ENCODE peak calls at places on chromosome 18, in six cellular contexts. H is cardiac fibroblast, U is hepatocyte, F is tibial artery, A is epithelial cell of esophagus, Y is AG10803. J is an unnamed sample.

GRCh38 chr18:67486534-67486933 is 30.0 kb downstream of the DSEL start:
- DNase-seq in H (no peak), U (no peak), F (no peak), A (no peak), Y (no peak), J (no peak)

GRCh38 chr18:45571714-45572113 is 43.6 kb upstream of the SLC14A2 start:
- DNase-seq in H (no peak), U (no peak), F (no peak), A (peak), Y (no peak), J (no peak)

GRCh38 chr18:75104483-75104882 is 104.5 kb downstream of the PTGR3 start:
- DNase-seq in H (no peak), U (no peak), F (no peak), A (no peak), Y (no peak), J (no peak)

GRCh38 chr18:35331367-35332087 is 12.7 kb downstream of the ZNF24 start:
- DNase-seq in H (peak), U (no peak), F (no peak), A (no peak), Y (no peak), J (no peak)

GRCh38 chr18:51070545-51070944 is 40.5 kb downstream of the SMAD4 start:
- DNase-seq in H (peak), U (no peak), F (no peak), A (peak), Y (peak), J (peak)

GRCh38 chr18:32469691-32470131 is 971 bp downstream of the GAREM1 start:
- DNase-seq in H (peak), U (peak), F (no peak), A (peak), Y (peak), J (no peak)

GRCh38 chr18:51658436-51658835 is 461.0 kb upstream of the MEX3C start:
- DNase-seq in H (no peak), U (no peak), F (no peak), A (no peak), Y (no peak), J (no peak)

GRCh38 chr18:74510770-74511095 is 14.6 kb downstream of the CNDP2 start:
- DNase-seq in H (no peak), U (no peak), F (no peak), A (no peak), Y (no peak), J (no peak)

GRCh38 chr18:31511098-31511497 is 13.1 kb downstream of the DSG2 start:
- DNase-seq in H (peak), U (no peak), F (no peak), A (no peak), Y (no peak), J (no peak)

GRCh38 chr18:58942486-58942885 is 77.8 kb downstream of the ZNF532 start:
- DNase-seq in H (no peak), U (no peak), F (no peak), A (peak), Y (no peak), J (no peak)

GRCh38 chr18:21134895-21135294 is 23.3 kb upstream of the ROCK1 start:
- DNase-seq in H (peak), U (no peak), F (no peak), A (peak), Y (peak), J (peak)
- TF ChIP-seq CTCF in H (peak), U (peak), F (peak), A (peak), Y (peak), J (peak)

DNA sequence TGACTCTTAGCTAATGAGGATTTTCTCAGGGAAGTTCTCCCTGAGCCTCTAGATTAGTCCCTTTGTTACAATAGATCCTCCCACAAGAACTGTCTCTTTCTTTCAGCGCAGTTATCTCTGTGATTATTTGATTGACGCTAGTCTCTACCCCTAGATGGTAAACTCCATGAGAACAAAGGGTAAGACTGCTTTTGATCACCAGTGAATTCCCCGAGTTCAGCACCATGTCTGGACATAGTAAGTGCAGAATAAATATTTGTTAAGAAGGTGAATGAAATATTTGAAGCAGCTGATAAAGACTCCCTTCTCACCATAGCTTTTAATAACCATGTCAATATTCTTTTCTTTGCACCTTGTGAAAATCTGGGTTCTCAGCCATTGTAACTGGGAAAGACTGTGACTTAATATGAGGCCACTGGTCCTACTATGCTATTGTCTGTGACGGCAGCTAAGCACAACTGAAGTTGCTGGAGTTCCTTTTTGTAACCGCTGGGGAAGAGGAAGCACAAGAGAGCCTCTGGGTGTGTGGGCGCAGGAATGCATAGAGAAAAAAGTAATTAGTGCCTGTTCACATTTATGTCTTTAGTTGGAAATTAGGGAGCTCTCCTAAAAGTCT is 214.7 kb downstream of the TGIF1 start:
- DNase-seq in H (peak), U (peak), F (no peak), A (peak), Y (no peak), J (no peak)
- TF ChIP-seq CTCF in H (no peak), U (no peak), F (no peak), A (peak), Y (no peak), J (peak)

DNA sequence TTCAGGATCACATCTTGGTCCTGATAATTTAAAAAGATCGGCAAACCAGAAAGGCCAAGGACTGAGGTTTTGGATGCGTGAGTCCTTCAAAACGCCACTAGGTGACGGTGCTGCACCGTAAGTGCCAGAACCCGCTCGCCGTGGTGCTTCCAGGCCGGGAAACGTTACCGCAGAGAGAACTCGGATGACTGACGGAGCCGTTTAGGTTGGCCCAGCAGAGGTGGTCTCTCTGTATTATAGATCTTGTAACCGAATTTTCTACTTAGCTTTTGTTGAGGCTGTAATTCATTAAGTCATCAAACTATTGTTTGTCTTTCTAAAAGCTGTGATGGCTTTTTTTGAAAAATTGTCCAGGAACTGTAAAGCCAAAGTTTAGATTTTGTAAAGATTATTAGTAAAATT is 39.8 kb upstream of the ADCYAP1 start:
- DNase-seq in H (peak), U (peak), F (peak), A (peak), Y (peak), J (peak)
- TF ChIP-seq CTCF in H (peak), U (peak), F (peak), A (peak), Y (peak), J (peak)

GRCh38 chr18:27005589-27005988 is 140.1 kb upstream of the AQP4 start:
- DNase-seq in H (peak), U (peak), F (no peak), A (peak), Y (no peak), J (no peak)
- TF ChIP-seq CTCF in H (peak), U (peak), F (no peak), A (peak), Y (peak), J (no peak)

DNA sequence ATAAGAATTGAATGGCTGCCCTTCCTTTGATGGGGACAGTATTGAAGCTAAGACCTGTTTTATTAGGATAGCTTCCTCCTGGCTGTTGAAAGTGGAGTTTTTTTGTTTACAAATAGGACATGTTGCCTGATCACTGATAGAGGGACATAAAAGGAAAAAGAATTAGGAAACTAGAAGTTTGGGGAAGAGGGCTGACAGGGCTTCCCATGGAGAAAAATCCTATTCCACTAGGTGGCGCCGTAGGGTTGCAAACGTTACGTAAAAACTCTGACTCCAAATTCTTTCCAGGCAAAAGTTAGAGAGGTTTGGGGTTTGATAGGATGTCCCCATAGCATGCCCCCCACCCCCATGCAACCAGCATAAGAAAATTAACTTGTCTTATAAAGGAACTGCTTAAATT is 11.1 kb upstream of the RBFA start:
- DNase-seq in H (no peak), U (no peak), F (no peak), A (peak), Y (no peak), J (no peak)
- TF ChIP-seq CTCF in H (peak), U (peak), F (no peak), A (peak), Y (peak), J (peak)

DNA sequence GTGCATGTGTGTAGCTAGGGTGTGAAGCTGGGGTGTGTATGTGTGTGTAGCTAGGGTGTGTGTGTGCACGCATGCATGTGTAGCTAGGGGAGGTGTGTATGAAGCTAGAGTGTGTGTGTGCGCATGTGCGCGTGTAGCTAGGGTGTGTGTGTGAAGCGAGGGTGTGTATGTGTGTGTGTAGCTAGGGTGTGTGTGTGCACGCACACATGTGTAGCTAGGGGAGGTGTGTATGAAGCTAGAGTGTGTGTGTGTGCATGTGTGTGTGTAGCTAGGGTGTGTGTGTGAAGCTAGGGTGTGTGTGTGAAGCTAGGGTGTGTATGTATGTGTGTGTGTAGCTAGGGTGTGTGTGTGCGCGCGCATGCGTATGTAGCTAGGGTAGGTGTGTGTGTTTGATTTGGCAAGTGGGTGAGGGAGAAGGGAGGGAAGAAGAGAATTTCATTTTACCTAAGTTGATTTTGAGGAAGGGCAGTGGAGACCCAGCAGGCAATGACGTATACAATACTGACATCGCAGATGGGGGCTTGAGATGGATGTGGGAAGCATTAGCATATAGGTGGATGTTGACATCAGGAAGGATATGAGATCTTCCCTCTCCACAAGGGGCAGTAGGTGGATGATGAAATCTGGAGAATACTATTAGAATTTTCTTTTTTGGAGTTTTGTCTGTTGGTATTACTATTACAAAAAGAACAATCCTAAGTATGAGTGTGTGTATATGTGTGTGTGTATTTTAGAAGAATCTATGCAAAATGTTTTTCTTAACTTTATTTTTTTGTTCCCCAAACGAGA is 70.7 kb downstream of the PRELID3A start:
- DNase-seq in H (no peak), U (no peak), F (no peak), A (no peak), Y (no peak), J (no peak)
- TF ChIP-seq CTCF in H (no peak), U (peak), F (no peak), A (no peak), Y (peak), J (peak)